ENCODE peak calls at places on chromosomes 4 and X, in ten cellular contexts. Q is OCI-LY7, L is lower lobe of right lung, W is AG09309, A is A549, C is ovary, V is psoas muscle, E is K562, I is IMR-90, X is endodermal cell. J is an unnamed sample.

GRCh38 chr4:141133146-141134006 is at the start of gene RNF150:
- DNase-seq in Q (peak; percentile 2), L (peak; percentile 68), W (peak; percentile 83), A (peak; percentile 82), C (peak; percentile 83), V (peak; percentile 69), E (peak; percentile 27), I (peak; percentile 92), X (peak; percentile 94), J (peak; percentile 88)

GRCh38 chr4:37763831-37764230 is 62.7 kb upstream of the PGM2 start:
- DNase-seq in Q (no peak), L (no peak), W (no peak), A (no peak), C (no peak), V (no peak), E (no peak), I (no peak), X (no peak), J (no peak)

GRCh38 chr4:79918292-79918691 is 154.7 kb downstream of the ANTXR2 start:
- DNase-seq in Q (no peak), L (no peak), W (no peak), A (no peak), C (no peak), V (no peak), E (no peak), I (no peak), X (no peak), J (no peak)

GRCh38 chr4:113781439-113782040 is 20.0 kb upstream of the CAMK2D start:
- DNase-seq in Q (peak; percentile 71), L (no peak), W (no peak), A (peak; percentile 24), C (no peak), V (no peak), E (no peak), I (peak; percentile 55), X (no peak), J (peak; percentile 71)

GRCh38 chrX:128928636-128929035 is 594.7 kb downstream of the SMARCA1 start:
- DNase-seq in Q (no peak), L (no peak), W (no peak), A (no peak), C (no peak), V (no peak), E (no peak), I (no peak), X (no peak), J (no peak)

GRCh38 chr4:121156822-121157769 is 7.0 kb downstream of the TNIP3 start:
- DNase-seq in Q (no peak), L (peak; percentile 67), W (no peak), A (peak; percentile 47), C (peak; percentile 12), V (peak; percentile 15), E (no peak), I (peak; percentile 15), X (peak; percentile 87), J (peak; percentile 42)

GRCh38 chr4:147480891-147481576 is at the start of gene EDNRA:
- DNase-seq in Q (no peak), L (peak; percentile 51), W (no peak), A (peak; percentile 8), C (peak; percentile 66), V (peak; percentile 25), E (no peak), I (peak; percentile 68), X (peak; percentile 84), J (peak; percentile 54)

GRCh38 chr4:147362868-147363440 is 117.9 kb upstream of the EDNRA start:
- DNase-seq in Q (no peak), L (peak; percentile 61), W (no peak), A (no peak), C (peak; percentile 81), V (peak; percentile 59), E (no peak), I (peak; percentile 77), X (no peak), J (peak; percentile 90)

DNA sequence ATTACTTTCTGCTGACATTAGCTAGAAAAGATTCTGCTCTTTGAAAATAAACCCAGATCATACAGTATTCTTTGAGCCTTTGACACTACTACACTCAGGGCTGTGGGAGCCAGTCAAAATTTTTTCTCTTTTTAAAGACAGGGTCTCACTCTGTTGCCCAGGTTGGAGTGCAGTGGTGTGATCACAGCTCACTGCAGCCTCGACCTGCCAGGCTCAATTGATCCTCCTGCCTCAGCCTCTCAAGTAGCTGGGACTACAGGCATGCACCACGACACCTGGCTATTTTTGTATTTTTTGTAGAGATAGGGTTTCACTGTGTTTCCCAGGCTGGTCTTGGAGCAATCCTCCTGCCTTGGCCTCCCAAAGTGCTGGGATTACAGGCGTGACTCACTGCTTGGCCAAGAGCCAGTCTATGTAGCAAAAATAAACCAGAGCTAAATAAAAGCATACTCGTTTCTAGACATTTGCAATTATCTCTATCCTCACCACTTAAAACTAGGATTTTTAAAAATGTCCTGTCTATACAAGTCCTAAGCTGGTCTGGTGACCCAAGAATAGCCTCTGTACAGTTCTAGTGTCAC is 43.2 kb downstream of the AKAP4 start:
- DNase-seq in Q (no peak), L (no peak), W (no peak), A (no peak), C (no peak), V (no peak), E (no peak), I (no peak), X (no peak), J (peak; percentile 23)
- TF ChIP-seq CTCF in Q (no peak), L (no peak), W (no peak), A (no peak), C (no peak), V (no peak), E (no peak), I (no peak), X (no peak), J (no peak)

GRCh38 chrX:154443479-154443910 is 446 bp upstream of the FAM50A start:
- DNase-seq in Q (no peak), L (no peak), W (no peak), A (no peak), C (no peak), V (no peak), E (no peak), I (no peak), X (peak; percentile 65), J (no peak)
- H3K4me3 ChIP-seq in Q (peak overlapping the region; percentile 69), L (peak overlapping the region; percentile 67), W (peak overlapping the region; percentile 38), A (peak overlapping the region; percentile 99), C (peak overlapping the region; percentile 47), V (peak overlapping the region; percentile 69), E (peak overlapping the region; percentile 76), I (peak overlapping the region; percentile 38), X (no peak overlapping the region), J (peak overlapping the region; percentile 36)

DNA sequence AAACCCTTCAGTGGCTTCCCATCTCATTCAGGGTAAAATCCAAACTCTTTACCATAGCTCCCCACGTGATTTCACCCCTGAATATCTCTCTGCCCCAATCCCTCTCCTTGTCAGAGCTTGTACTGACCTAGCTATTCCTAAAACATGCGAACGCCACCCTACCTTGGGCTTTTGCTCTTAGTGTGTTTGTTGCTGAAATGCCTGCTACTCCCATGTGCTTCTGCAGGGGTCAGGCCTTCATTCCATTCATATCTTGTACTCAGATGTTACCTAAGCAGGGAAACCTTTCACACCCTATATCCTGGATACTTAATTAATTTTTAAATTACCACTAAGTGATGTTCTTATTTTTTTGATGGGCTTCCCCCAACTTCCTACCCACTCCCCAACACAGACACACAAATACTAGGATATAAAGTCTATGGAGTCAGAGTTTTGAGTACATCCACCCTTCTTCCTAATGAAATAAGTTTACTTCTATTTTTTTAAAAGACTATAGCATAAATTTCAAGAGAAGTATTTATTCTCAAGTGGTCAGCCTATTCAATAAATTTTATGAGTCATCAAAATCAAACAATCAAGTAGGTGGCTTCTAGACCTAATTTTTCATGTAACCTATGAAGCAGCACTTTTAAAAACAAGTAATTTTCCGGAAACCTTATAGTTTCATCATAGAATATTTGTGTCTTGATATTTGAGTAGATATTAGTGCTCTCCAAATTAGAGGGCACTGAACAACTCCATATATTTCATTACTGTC is 189.4 kb downstream of the RAPGEF2 start:
- DNase-seq in Q (no peak), L (no peak), W (no peak), A (no peak), C (no peak), V (no peak), E (no peak), I (no peak), X (peak; percentile 62), J (no peak)
- TF ChIP-seq CTCF in Q (no peak), L (no peak), W (no peak), A (no peak), C (no peak), V (no peak), E (no peak), I (no peak), X (peak; percentile 56), J (no peak)

DNA sequence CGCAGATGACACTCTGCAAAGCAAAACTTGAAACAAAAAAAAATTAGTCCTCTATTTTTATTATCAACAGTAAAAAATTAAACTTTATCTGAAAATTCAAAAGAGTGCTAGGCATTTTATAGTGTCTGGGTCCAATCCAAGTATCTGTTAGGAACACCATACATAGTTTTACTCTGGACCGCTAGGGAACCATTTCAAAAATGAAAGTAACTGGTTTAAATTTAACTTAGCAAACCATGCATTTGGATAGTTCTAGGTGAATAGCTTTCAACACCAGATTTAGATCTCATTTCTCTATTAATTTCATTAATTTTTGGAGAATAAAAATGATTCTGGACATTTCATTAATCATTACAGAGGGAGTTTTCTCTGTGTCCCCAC is 1.2 kb downstream of the KLKB1 start:
- DNase-seq in Q (no peak), L (no peak), W (no peak), A (no peak), C (no peak), V (no peak), E (no peak), I (no peak), X (no peak), J (peak; percentile 6)
- H3K4me3 ChIP-seq in Q (no peak overlapping the region), L (no peak overlapping the region), W (no peak overlapping the region), A (no peak overlapping the region), C (peak overlapping the region; percentile 2), V (peak overlapping the region; percentile 4), E (no peak overlapping the region), I (no peak overlapping the region), X (no peak overlapping the region), J (peak overlapping the region; percentile 17)

GRCh38 chr4:124318292-124318691 is 394.2 kb downstream of the ANKRD50 start:
- DNase-seq in Q (no peak), L (no peak), W (no peak), A (no peak), C (no peak), V (no peak), E (no peak), I (no peak), X (no peak), J (no peak)

GRCh38 chr4:124325676-124326075 is 386.9 kb downstream of the ANKRD50 start:
- DNase-seq in Q (no peak), L (no peak), W (no peak), A (no peak), C (no peak), V (no peak), E (no peak), I (no peak), X (no peak), J (no peak)

GRCh38 chr4:124322234-124322831 is 390.2 kb downstream of the ANKRD50 start:
- DNase-seq in Q (peak; percentile 45), L (no peak), W (no peak), A (peak; percentile 14), C (no peak), V (no peak), E (peak; percentile 15), I (peak; percentile 49), X (no peak), J (peak; percentile 78)

DNA sequence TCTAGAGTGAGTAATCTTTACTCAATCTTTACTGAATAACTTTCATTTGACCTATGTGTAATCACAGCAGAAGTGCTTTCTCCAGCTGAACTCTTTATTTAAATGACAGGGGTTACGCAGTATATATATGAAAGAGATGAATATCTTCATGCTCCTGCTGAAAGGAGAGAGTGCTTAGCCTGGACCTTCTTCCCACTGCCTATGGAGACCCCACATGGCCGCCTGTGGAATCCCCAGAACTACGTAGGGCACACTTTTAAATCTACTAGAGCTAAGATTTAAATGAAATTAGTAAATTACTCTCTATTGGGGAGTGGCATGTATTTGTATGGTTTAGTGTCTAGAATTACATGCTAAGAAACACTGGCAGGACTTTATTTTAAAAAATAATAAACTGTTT is 391.2 kb downstream of the ANKRD50 start:
- DNase-seq in Q (no peak), L (no peak), W (no peak), A (no peak), C (no peak), V (no peak), E (no peak), I (peak; percentile 17), X (peak; percentile 50), J (peak; percentile 35)
- TF ChIP-seq CTCF in Q (no peak), L (no peak), W (peak; percentile 9), A (no peak), C (no peak), V (no peak), E (no peak), I (no peak), X (peak; percentile 59), J (peak; percentile 24)

J was measured in fibroblast of pulmonary artery.